ENCODE peak calls at places on chromosomes 13 and 19, in six cellular contexts. P, O, C, K, A and S are unnamed samples.

GRCh38 chr13:75021151-75021550 is 460.8 kb downstream of the TBC1D4 start:
- DNase-seq in P (no peak), O (no peak), C (no peak), K (no peak), A (no peak), S (no peak)

GRCh38 chr19:47447470-47448359 is 24.0 kb downstream of the SLC8A2 start:
- DNase-seq in P (peak; percentile 77), O (no peak), C (peak; percentile 94), K (peak; percentile 37), A (no peak), S (no peak)

GRCh38 chr13:20359335-20359734 is 127.2 kb upstream of the GJB6 start:
- DNase-seq in P (no peak), O (no peak), C (no peak), K (no peak), A (peak; percentile 97), S (peak; percentile 15)

GRCh38 chr19:5156231-5156986 is 184.2 kb downstream of the PTPRS start:
- DNase-seq in P (no peak), O (no peak), C (no peak), K (no peak), A (no peak), S (no peak)

GRCh38 chr19:35042056-35042730 is 672 bp downstream of the HPN start:
- DNase-seq in P (no peak), O (no peak), C (no peak), K (no peak), A (no peak), S (no peak)

GRCh38 chr19:17775991-17776803 is 18.7 kb upstream of the B3GNT3 start:
- DNase-seq in P (no peak), O (no peak), C (no peak), K (no peak), A (no peak), S (no peak)

GRCh38 chr13:99227909-99228688 is 27.4 kb downstream of the UBAC2 start:
- DNase-seq in P (no peak), O (no peak), C (no peak), K (peak; percentile 51), A (no peak), S (no peak)

GRCh38 chr13:109569938-109570711 is 216.3 kb downstream of the IRS2 start:
- DNase-seq in P (peak; percentile 49), O (no peak), C (no peak), K (no peak), A (no peak), S (no peak)

GRCh38 chr19:29772696-29773095 is 39.1 kb upstream of the CCNE1 start:
- DNase-seq in P (no peak), O (no peak), C (no peak), K (no peak), A (no peak), S (no peak)

GRCh38 chr19:46056536-46056935 is 15.7 kb upstream of the IGFL4 start:
- DNase-seq in P (no peak), O (no peak), C (peak; percentile 10), K (no peak), A (no peak), S (no peak)

GRCh38 chr13:52599037-52599852 is 43.0 kb upstream of the HNRNPA1L2 start:
- DNase-seq in P (no peak), O (no peak), C (peak; percentile 57), K (no peak), A (peak; percentile 41), S (no peak)

GRCh38 chr19:34556500-34556899 is 74.9 kb downstream of the WTIP start:
- DNase-seq in P (peak; percentile 49), O (no peak), C (peak; percentile 5), K (no peak), A (no peak), S (no peak)

GRCh38 chr13:76874466-76874865 is 11.7 kb downstream of the KCTD12 start:
- DNase-seq in P (no peak), O (no peak), C (no peak), K (no peak), A (no peak), S (no peak)

GRCh38 chr19:39230096-39230764 is 14.6 kb downstream of the IFNL3 start:
- DNase-seq in P (no peak), O (no peak), C (no peak), K (no peak), A (no peak), S (no peak)

GRCh38 chr13:105368781-105369180 is 1166.7 kb downstream of the EFNB2 start:
- DNase-seq in P (no peak), O (no peak), C (no peak), K (no peak), A (no peak), S (no peak)

GRCh38 chr13:107743983-107744382 is 471.4 kb downstream of the LIG4 start:
- DNase-seq in P (no peak), O (no peak), C (no peak), K (no peak), A (no peak), S (no peak)

GRCh38 chr13:33279898-33280549 is 5.5 kb downstream of the STARD13 start:
- DNase-seq in P (no peak), O (no peak), C (no peak), K (no peak), A (peak; percentile 70), S (peak; percentile 91)

GRCh38 chr13:109400192-109400591 is 386.2 kb downstream of the IRS2 start:
- DNase-seq in P (no peak), O (no peak), C (no peak), K (no peak), A (no peak), S (no peak)

GRCh38 chr13:80336335-80336734 is 4.6 kb downstream of the SPRY2 start:
- DNase-seq in P (no peak), O (no peak), C (no peak), K (no peak), A (peak; percentile 7), S (no peak)

GRCh38 chr19:681029-681626 is 4.9 kb downstream of the FSTL3 start:
- DNase-seq in P (peak; percentile 94), O (no peak), C (peak; percentile 31), K (no peak), A (no peak), S (no peak)

GRCh38 chr19:40585677-40586422 is 9.2 kb downstream of the SHKBP1 start:
- DNase-seq in P (no peak), O (no peak), C (no peak), K (no peak), A (peak; percentile 58), S (peak; percentile 59)

GRCh38 chr13:82898625-82899024 is 983.6 kb downstream of the SLITRK1 start:
- DNase-seq in P (no peak), O (no peak), C (no peak), K (no peak), A (no peak), S (no peak)